ENCODE peak calls at places on chromosome 14, in five cellular contexts. G is aorta, O is GM23248, T is stomach, S is esophagus squamous epithelium. F is an unnamed sample. For H3K27me3, the result is how much of the 10 kb centered on the place peaks cover.

GRCh38 chr14:63045612-63046320 is 508 bp upstream of the KCNH5 start:
- DNase-seq in G (no peak), O (peak), T (no peak), S (no peak), F (no peak)

GRCh38 chr14:103896578-103896977 is 31.7 kb upstream of the TDRD9 start:
- DNase-seq in G (peak), O (no peak), T (no peak), S (no peak), F (no peak)

GRCh38 chr14:79352026-79352425 is 859.3 kb downstream of the DIO2 start:
- DNase-seq in G (no peak), O (no peak), T (no peak), S (no peak), F (no peak)

GRCh38 chr14:62957562-62957961 is 87.7 kb downstream of the KCNH5 start:
- DNase-seq in G (no peak), O (peak), T (no peak), S (no peak), F (no peak)

GRCh38 chr14:80395031-80395430 is 183.7 kb upstream of the DIO2 start:
- DNase-seq in G (no peak), O (peak), T (no peak), S (no peak), F (no peak)

GRCh38 chr14:96176811-96177211 is 27.8 kb upstream of the BDKRB2 start:
- DNase-seq in G (no peak), O (peak), T (no peak), S (no peak), F (no peak)

GRCh38 chr14:59463773-59464650 is 1.2 kb downstream of the GPR135 start:
- DNase-seq in G (peak), O (peak), T (no peak), S (no peak), F (no peak)

GRCh38 chr14:74799765-74800164 is 36.6 kb downstream of the YLPM1 start:
- DNase-seq in G (no peak), O (no peak), T (no peak), S (no peak), F (no peak)

GRCh38 chr14:100802766-100803693 is 22.9 kb upstream of the MEG3 start:
- DNase-seq in G (peak), O (no peak), T (no peak), S (no peak), F (no peak)

GRCh38 chr14:38824691-38825090 is 278.3 kb downstream of the SEC23A start:
- DNase-seq in G (no peak), O (peak), T (no peak), S (no peak), F (no peak)

GRCh38 chr14:31510222-31510621 is 22.4 kb upstream of the GPR33 start:
- DNase-seq in G (no peak), O (peak), T (no peak), S (no peak), F (no peak)

GRCh38 chr14:101119830-101120571 is 216.5 kb upstream of the RTL1 start:
- DNase-seq in G (no peak), O (peak), T (peak), S (no peak), F (no peak)

GRCh38 chr14:33542338-33543290 is 408.3 kb downstream of the EGLN3 start:
- DNase-seq in G (no peak), O (no peak), T (no peak), S (no peak), F (no peak)

GRCh38 chr14:80116157-80116556 is 95.1 kb downstream of the DIO2 start:
- DNase-seq in G (no peak), O (no peak), T (no peak), S (no peak), F (no peak)

GRCh38 chr14:36271939-36272907 is 48.2 kb downstream of the MBIP start:
- DNase-seq in G (no peak), O (peak), T (no peak), S (no peak), F (no peak)

GRCh38 chr14:101604935-101605767 is 43.9 kb downstream of the DIO3 start:
- DNase-seq in G (no peak), O (no peak), T (no peak), S (no peak), F (no peak)

GRCh38 chr14:50452979-50453705 is 56.5 kb upstream of the CDKL1 start:
- DNase-seq in G (no peak), O (peak), T (no peak), S (no peak), F (no peak)

GRCh38 chr14:105534586-105534985 is 8.2 kb downstream of the TMEM121 start:
- DNase-seq in G (no peak), O (no peak), T (no peak), S (no peak), F (no peak)

GRCh38 chr14:31678421-31679249 is 117.4 kb downstream of the NUBPL start:
- DNase-seq in G (no peak), O (no peak), T (no peak), S (no peak), F (no peak)

GRCh38 chr14:101174980-101175606 is 271.6 kb upstream of the RTL1 start:
- DNase-seq in G (no peak), O (no peak), T (no peak), S (no peak), F (no peak)

GRCh38 chr14:89507521-89507920 is 90.5 kb upstream of the FOXN3 start:
- DNase-seq in G (no peak), O (peak), T (no peak), S (no peak), F (no peak)

GRCh38 chr14:100573757-100574641 is 13.2 kb downstream of the BEGAIN start:
- DNase-seq in G (no peak), O (no peak), T (no peak), S (no peak), F (no peak)

GRCh38 chr14:53683229-53683628 is 273.4 kb downstream of the BMP4 start:
- DNase-seq in G (no peak), O (no peak), T (no peak), S (no peak), F (no peak)

GRCh38 chr14:55589171-55589570 is 9.2 kb downstream of the KTN1 start:
- DNase-seq in G (no peak), O (peak), T (no peak), S (no peak), F (no peak)

GRCh38 chr14:22333408-22334274 is 255.4 kb downstream of the DAD1 start:
- DNase-seq in G (no peak), O (peak), T (peak), S (no peak), F (no peak)

GRCh38 chr14:103186241-103186835 is 63.1 kb downstream of the TNFAIP2 start:
- DNase-seq in G (no peak), O (no peak), T (no peak), S (no peak), F (no peak)

GRCh38 chr14:56002876-56003625 is 115.2 kb upstream of the PELI2 start:
- DNase-seq in G (no peak), O (no peak), T (no peak), S (no peak), F (no peak)

GRCh38 chr14:38786921-38787320 is 316.1 kb downstream of the SEC23A start:
- DNase-seq in G (no peak), O (peak), T (no peak), S (no peak), F (no peak)

GRCh38 chr14:105207460-105207901 is 26.4 kb upstream of the NUDT14 start:
- DNase-seq in G (no peak), O (no peak), T (no peak), S (no peak), F (no peak)

GRCh38 chr14:103508521-103508920 is 14.1 kb downstream of the CKB start:
- DNase-seq in G (peak), O (no peak), T (no peak), S (no peak), F (no peak)

GRCh38 chr14:104787736-104788532 is 7.6 kb downstream of the AKT1 start:
- DNase-seq in G (peak), O (no peak), T (no peak), S (no peak), F (no peak)

GRCh38 chr14:60652674-60653387 is 3.6 kb upstream of the SIX1 start:
- DNase-seq in G (no peak), O (no peak), T (no peak), S (no peak), F (no peak)

GRCh38 chr14:67187826-67188225 is 1.4 kb upstream of the GARIN2 start:
- DNase-seq in G (no peak), O (peak), T (peak), S (no peak), F (no peak)

GRCh38 chr14:54683882-54684794 is 117.2 kb downstream of the SAMD4A start:
- DNase-seq in G (peak), O (peak), T (no peak), S (no peak), F (no peak)

GRCh38 chr14:94702629-94703028 is 67.3 kb downstream of the GSC start:
- DNase-seq in G (no peak), O (no peak), T (no peak), S (no peak), F (no peak)

GRCh38 chr14:92880351-92880750 is 42.6 kb upstream of the CHGA start:
- DNase-seq in G (no peak), O (peak), T (no peak), S (no peak), F (no peak)

GRCh38 chr14:104732355-104732804 is 8.4 kb downstream of the ADSS1 start:
- DNase-seq in G (peak), O (no peak), T (peak), S (no peak), F (no peak)

GRCh38 chr14:28773917-28774691 is 7.5 kb downstream of the FOXG1 start:
- DNase-seq in G (no peak), O (peak), T (no peak), S (no peak), F (no peak)
- H3K27me3 ChIP-seq in G (under half), O (half or more), T (half or more), S (under half), F (under half)

DNA sequence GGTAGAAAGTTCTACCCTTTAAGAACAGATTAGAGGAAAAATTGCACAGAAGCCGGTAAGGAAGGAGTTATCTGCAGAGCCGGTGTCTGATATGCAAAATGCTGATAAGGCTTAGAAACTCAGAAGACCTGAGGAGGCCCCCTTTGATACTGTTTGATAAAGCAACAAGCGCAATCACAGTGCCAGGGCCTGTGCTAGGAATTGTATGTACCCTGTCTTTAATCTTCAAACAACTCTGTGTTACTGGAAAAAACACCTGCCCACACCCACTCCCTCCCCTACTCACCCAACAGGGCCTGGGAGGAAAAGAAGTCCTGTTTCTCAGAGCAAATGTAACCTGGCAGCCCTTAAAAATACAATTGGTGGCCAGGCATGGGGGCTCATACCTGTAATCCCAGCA is 112.7 kb upstream of the FUT8 start:
- DNase-seq in G (no peak), O (no peak), T (peak), S (no peak), F (no peak)
- H3K27ac ChIP-seq in G (no peak), O (no peak), T (peak), S (no peak), F (no peak)

DNA sequence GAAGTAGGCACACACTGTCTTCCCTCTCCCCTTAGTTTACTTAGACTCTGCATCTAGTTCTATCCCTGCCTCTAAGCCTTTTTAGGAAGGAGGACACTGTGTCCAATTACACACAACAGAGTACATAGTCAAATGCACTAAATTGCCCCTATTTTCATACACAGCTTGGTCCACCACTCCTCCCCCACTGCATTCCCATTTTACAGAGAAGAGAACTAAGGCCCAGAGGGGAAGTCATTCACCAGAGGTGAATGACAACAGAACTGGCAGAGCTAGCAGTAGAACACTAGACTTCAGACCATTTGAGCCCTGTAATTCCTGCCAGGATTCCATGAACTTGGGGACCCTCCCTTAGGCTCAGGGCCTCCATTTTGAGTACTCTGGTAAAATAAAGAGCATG is 1.1 kb upstream of the JPH4 start:
- DNase-seq in G (no peak), O (no peak), T (no peak), S (no peak), F (no peak)
- H3K27me3 ChIP-seq in G (under half), O (under half), T (half or more), S (under half), F (under half)

GRCh38 chr14:20662968-20663731 is 21.2 kb upstream of the RNASE4 start:
- DNase-seq in G (peak), O (peak), T (peak), S (peak), F (peak)

GRCh38 chr14:20657216-20658211 is 16.0 kb upstream of the OR6S1 start:
- DNase-seq in G (no peak), O (no peak), T (no peak), S (no peak), F (peak)

GRCh38 chr14:20659813-20660395 is 18.4 kb upstream of the OR6S1 start:
- DNase-seq in G (no peak), O (no peak), T (no peak), S (no peak), F (no peak)

GRCh38 chr14:20658246-20658645 is 16.8 kb upstream of the OR6S1 start:
- DNase-seq in G (no peak), O (no peak), T (no peak), S (no peak), F (no peak)

DNA sequence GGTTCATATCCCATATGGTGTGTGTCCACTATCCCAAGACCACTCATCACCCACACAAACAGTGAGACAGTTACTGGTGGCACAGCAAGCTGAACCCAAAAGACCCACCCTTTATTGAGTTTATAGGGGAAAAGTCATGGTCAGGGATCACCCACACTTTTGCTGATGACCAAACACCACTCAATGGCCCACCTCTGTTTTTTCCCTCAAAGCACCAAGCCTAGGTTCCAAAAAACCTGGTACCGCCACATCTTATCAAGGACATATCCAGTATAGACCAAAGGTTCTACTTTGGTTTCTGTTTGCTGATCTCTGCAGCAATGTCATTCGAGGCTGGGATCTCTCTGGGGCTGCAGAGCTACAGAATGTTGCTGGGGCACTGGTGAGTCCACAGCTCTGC is 19.7 kb upstream of the OR6S1 start:
- DNase-seq in G (no peak), O (no peak), T (no peak), S (no peak), F (no peak)
- H3K27ac ChIP-seq in G (no peak), O (no peak), T (no peak), S (no peak), F (no peak)

DNA sequence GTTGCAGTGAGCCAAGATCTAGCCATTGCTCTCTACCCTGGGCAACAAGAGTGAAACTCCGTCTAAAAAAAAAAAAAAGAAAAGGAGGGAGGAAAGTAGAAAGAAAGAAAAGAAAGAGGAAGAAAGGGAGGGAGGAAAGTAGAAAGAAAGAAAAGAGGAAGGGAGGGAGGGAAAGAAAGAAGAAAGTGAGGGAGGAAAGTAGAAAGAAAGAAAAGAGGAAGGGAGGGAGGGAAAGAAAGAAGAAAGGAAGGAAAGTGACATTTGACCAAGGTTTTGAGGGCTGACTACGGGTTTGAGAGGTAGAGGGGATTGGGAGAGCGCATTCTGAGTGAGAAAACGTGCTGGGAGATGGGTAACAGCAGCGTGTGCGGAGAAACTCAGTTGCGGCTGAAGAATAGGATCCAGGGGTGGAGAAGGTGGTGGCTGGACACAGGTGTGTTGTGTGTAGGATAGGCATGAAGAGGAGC is 521 bp upstream of the PAPLN start:
- DNase-seq in G (no peak), O (no peak), T (no peak), S (no peak), F (no peak)
- H3K27me3 ChIP-seq in G (under half), O (under half), T (half or more), S (under half), F (under half)

DNA sequence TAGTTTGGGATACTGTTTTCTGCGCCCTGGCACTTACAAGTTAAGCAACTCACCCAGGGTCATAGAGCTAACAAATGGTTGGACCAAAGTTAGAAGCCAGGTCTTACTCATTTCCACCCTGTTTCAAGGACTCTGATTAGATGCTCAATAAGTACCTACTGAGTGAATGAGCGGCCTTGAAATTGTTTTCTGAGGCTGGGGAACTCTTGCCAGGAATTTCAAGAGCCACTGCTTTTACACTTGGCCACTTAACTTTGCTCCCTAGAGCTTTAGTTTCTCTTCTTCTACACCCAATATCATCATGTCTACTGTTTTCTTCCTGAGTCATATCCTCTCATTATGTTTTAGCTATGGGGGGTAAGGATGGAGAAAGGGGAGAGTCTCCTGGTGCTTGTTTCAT is 431.6 kb downstream of the ZFP36L1 start:
- DNase-seq in G (no peak), O (peak), T (no peak), S (no peak), F (no peak)
- H3K27ac ChIP-seq in G (no peak), O (no peak), T (no peak), S (peak), F (no peak)